ENCODE peak calls at places on chromosomes 6 and 20, in nine cellular contexts. V, Q, L, I, E, W, Z, B and K are unnamed samples.

GRCh38 chr20:688809-689208 is 13.2 kb upstream of the SCRT2 start:
- DNase-seq in V (no peak), Q (peak; percentile 46), L (peak; percentile 82), I (no peak), E (peak; percentile 81), W (peak; percentile 2), Z (peak; percentile 58), B (peak; percentile 20), K (no peak)

GRCh38 chr20:14619411-14619810 is 282.0 kb upstream of the FLRT3 start:
- DNase-seq in V (no peak), Q (no peak), L (no peak), I (no peak), E (no peak), W (no peak), Z (no peak), B (no peak), K (no peak)

GRCh38 chr6:21931641-21932335 is 338.2 kb downstream of the SOX4 start:
- DNase-seq in V (no peak), Q (no peak), L (no peak), I (no peak), E (no peak), W (peak; percentile 55), Z (no peak), B (peak; percentile 11), K (no peak)

GRCh38 chr6:19836799-19837510 is at the start of gene ID4:
- DNase-seq in V (peak; percentile 62), Q (peak; percentile 97), L (peak; percentile 99), I (peak; percentile 99), E (peak; percentile 96), W (peak; percentile 96), Z (no peak), B (no peak), K (peak; percentile 99)

GRCh38 chr20:34808583-34808982 is 16.9 kb downstream of the NCOA6 start:
- DNase-seq in V (no peak), Q (no peak), L (no peak), I (no peak), E (no peak), W (no peak), Z (no peak), B (no peak), K (no peak)

GRCh38 chr6:72132851-72133250 is 246.5 kb downstream of the RIMS1 start:
- DNase-seq in V (no peak), Q (no peak), L (no peak), I (no peak), E (no peak), W (no peak), Z (no peak), B (no peak), K (no peak)

GRCh38 chr20:50317644-50318043 is 127.0 kb downstream of the CEBPB start:
- DNase-seq in V (no peak), Q (no peak), L (peak; percentile 72), I (no peak), E (no peak), W (no peak), Z (no peak), B (no peak), K (no peak)

GRCh38 chr20:4011226-4011975 is 4.0 kb downstream of the RNF24 start:
- DNase-seq in V (no peak), Q (no peak), L (no peak), I (no peak), E (no peak), W (peak; percentile 61), Z (no peak), B (no peak), K (no peak)

GRCh38 chr6:21386744-21387143 is 206.8 kb upstream of the SOX4 start:
- DNase-seq in V (no peak), Q (no peak), L (peak; percentile 84), I (no peak), E (no peak), W (no peak), Z (no peak), B (no peak), K (no peak)

GRCh38 chr6:139920027-139920851 is 545.8 kb upstream of the CITED2 start:
- DNase-seq in V (no peak), Q (no peak), L (peak; percentile 57), I (no peak), E (no peak), W (no peak), Z (no peak), B (no peak), K (no peak)

GRCh38 chr6:132768051-132768517 is 10.4 kb upstream of the VNN2 start:
- DNase-seq in V (no peak), Q (peak; percentile 69), L (peak; percentile 90), I (no peak), E (peak; percentile 29), W (no peak), Z (peak; percentile 19), B (peak; percentile 38), K (no peak)

GRCh38 chr6:71410164-71410566 is 121.6 kb downstream of the OGFRL1 start:
- DNase-seq in V (no peak), Q (no peak), L (no peak), I (no peak), E (no peak), W (peak; percentile 40), Z (no peak), B (no peak), K (no peak)

GRCh38 chr6:168441434-168442391 is 729 bp downstream of the SMOC2 start:
- DNase-seq in V (no peak), Q (peak; percentile 36), L (peak; percentile 73), I (no peak), E (no peak), W (no peak), Z (no peak), B (no peak), K (peak; percentile 83)

GRCh38 chr20:53582574-53583351 is 10.9 kb downstream of the ZNF217 start:
- DNase-seq in V (no peak), Q (no peak), L (peak; percentile 13), I (no peak), E (no peak), W (peak; percentile 95), Z (no peak), B (peak; percentile 96), K (peak; percentile 27)

GRCh38 chr20:13910492-13910891 is 79.9 kb downstream of the SEL1L2 start:
- DNase-seq in V (no peak), Q (no peak), L (no peak), I (no peak), E (no peak), W (no peak), Z (no peak), B (no peak), K (no peak)

GRCh38 chr6:80438728-80439127 is 332.3 kb downstream of the BCKDHB start:
- DNase-seq in V (no peak), Q (no peak), L (no peak), I (no peak), E (peak; percentile 43), W (peak; percentile 90), Z (peak; percentile 35), B (peak; percentile 93), K (no peak)

GRCh38 chr6:37732688-37733087 is 35.0 kb upstream of the MDGA1 start:
- DNase-seq in V (no peak), Q (peak; percentile 55), L (peak; percentile 75), I (no peak), E (no peak), W (no peak), Z (no peak), B (no peak), K (no peak)

GRCh38 chr6:112562348-112563220 is 215.5 kb downstream of the RFPL4B start:
- DNase-seq in V (no peak), Q (no peak), L (no peak), I (no peak), E (no peak), W (peak; percentile 73), Z (no peak), B (no peak), K (no peak)

GRCh38 chr6:145483191-145483996 is 251.9 kb downstream of the EPM2A start:
- DNase-seq in V (no peak), Q (no peak), L (no peak), I (peak; percentile 2), E (no peak), W (peak; percentile 12), Z (peak; percentile 29), B (peak; percentile 3), K (no peak)

GRCh38 chr6:63764318-63764916 is 128.8 kb downstream of the PHF3 start:
- DNase-seq in V (peak; percentile 29), Q (no peak), L (no peak), I (peak; percentile 66), E (peak; percentile 41), W (peak; percentile 52), Z (peak; percentile 55), B (peak; percentile 43), K (no peak)

GRCh38 chr20:8722277-8722928 is 346.5 kb upstream of the PLCB4 start:
- DNase-seq in V (peak; percentile 73), Q (peak; percentile 22), L (peak; percentile 67), I (peak; percentile 87), E (peak; percentile 57), W (peak; percentile 77), Z (peak; percentile 79), B (peak; percentile 72), K (no peak)

GRCh38 chr6:105504660-105505059 is 101.8 kb upstream of the PREP start:
- DNase-seq in V (no peak), Q (no peak), L (no peak), I (no peak), E (no peak), W (no peak), Z (no peak), B (no peak), K (no peak)

GRCh38 chr20:17343631-17344447 is 117.0 kb downstream of the PCSK2 start:
- DNase-seq in V (no peak), Q (no peak), L (peak; percentile 56), I (no peak), E (no peak), W (no peak), Z (no peak), B (no peak), K (no peak)